ENCODE peak calls at places on chromosome 16, in four cellular contexts. G, J, M and V are unnamed samples.

GRCh38 chr16:85234310-85235235 is 122.3 kb upstream of the CIBAR2 start:
- DNase-seq in G (no peak), J (no peak), M (no peak), V (peak; percentile 98)

GRCh38 chr16:86306811-86307517 is 203.4 kb upstream of the FOXF1 start:
- DNase-seq in G (no peak), J (no peak), M (no peak), V (no peak)

GRCh38 chr16:9364721-9365693 is 273.6 kb downstream of the HAPSTR1 start:
- DNase-seq in G (no peak), J (no peak), M (no peak), V (no peak)

GRCh38 chr16:48608452-48608851 is 1.5 kb downstream of the N4BP1 start:
- DNase-seq in G (no peak), J (no peak), M (no peak), V (peak; percentile 70)

GRCh38 chr16:3825103-3825502 is 55.4 kb downstream of the CREBBP start:
- DNase-seq in G (no peak), J (no peak), M (no peak), V (no peak)

GRCh38 chr16:6009151-6009550 is 911.6 kb upstream of the EEF2KMT start:
- DNase-seq in G (no peak), J (no peak), M (no peak), V (no peak)

GRCh38 chr16:84630446-84631152 is 12.7 kb upstream of the COTL1 start:
- DNase-seq in G (no peak), J (no peak), M (no peak), V (no peak)

GRCh38 chr16:71441348-71441781 is 489 bp downstream of the TLE7 start:
- DNase-seq in G (no peak), J (no peak), M (no peak), V (peak; percentile 14)

GRCh38 chr16:24507959-24508358 is 31.4 kb upstream of the RBBP6 start:
- DNase-seq in G (no peak), J (no peak), M (no peak), V (no peak)

GRCh38 chr16:85593503-85594195 is 19.5 kb upstream of the GSE1 start:
- DNase-seq in G (no peak), J (no peak), M (no peak), V (no peak)

GRCh38 chr16:89898201-89898967 is 20.3 kb upstream of the MC1R start:
- DNase-seq in G (no peak), J (no peak), M (no peak), V (no peak)

GRCh38 chr16:56353054-56353921 is 72.1 kb downstream of the AMFR start:
- DNase-seq in G (no peak), J (no peak), M (no peak), V (no peak)

GRCh38 chr16:28497861-28498599 is 3.6 kb downstream of the APOBR start:
- DNase-seq in G (no peak), J (no peak), M (no peak), V (no peak)

GRCh38 chr16:87344931-87345631 is 27.9 kb upstream of the C16orf95 start:
- DNase-seq in G (peak; percentile 53), J (peak; percentile 21), M (peak; percentile 43), V (peak; percentile 38)

GRCh38 chr16:25707982-25708583 is 16.3 kb downstream of the HS3ST4 start:
- DNase-seq in G (no peak), J (no peak), M (no peak), V (peak; percentile 77)

GRCh38 chr16:57925310-57925709 is 45.6 kb downstream of the CNGB1 start:
- DNase-seq in G (no peak), J (no peak), M (no peak), V (no peak)

GRCh38 chr16:56463153-56463552 is 11.8 kb downstream of the OGFOD1 start:
- DNase-seq in G (no peak), J (no peak), M (no peak), V (no peak)

GRCh38 chr16:48354877-48355585 is 30.2 kb downstream of the SIAH1 start:
- DNase-seq in G (no peak), J (no peak), M (no peak), V (no peak)

GRCh38 chr16:88790312-88791150 is 5.5 kb upstream of the PIEZO1 start:
- DNase-seq in G (peak; percentile 54), J (peak; percentile 46), M (no peak), V (no peak)

GRCh38 chr16:83418565-83418964 is 389.2 kb upstream of the HSBP1 start:
- DNase-seq in G (no peak), J (no peak), M (no peak), V (peak; percentile 34)

GRCh38 chr16:1397779-1398178 is 16.7 kb downstream of the UNKL start:
- DNase-seq in G (no peak), J (no peak), M (no peak), V (no peak)

GRCh38 chr16:80664798-80665197 is 124.0 kb downstream of the DYNLRB2 start:
- DNase-seq in G (no peak), J (no peak), M (no peak), V (no peak)

GRCh38 chr16:86251682-86252081 is 258.6 kb upstream of the FOXF1 start:
- DNase-seq in G (no peak), J (no peak), M (no peak), V (no peak)

GRCh38 chr16:6897910-6898475 is 434.7 kb upstream of the RBFOX1 start:
- DNase-seq in G (no peak), J (no peak), M (no peak), V (no peak)

GRCh38 chr16:2715519-2715918 is 4.5 kb downstream of the PRSS27 start:
- DNase-seq in G (peak; percentile 74), J (peak; percentile 71), M (peak; percentile 81), V (peak; percentile 59)